ENCODE peak calls at places on chromosomes 3 and 15, in five cellular contexts. One of them, this sample, is unnamed.

GRCh38 chr3:46913644-46914043 is 36.1 kb downstream of the PTH1R start:
- DNase-seq in dorsolateral prefrontal cortex: no peak
- DNase-seq in upper lobe of right lung: peak
- DNase-seq in brain microvascular endothelial cell: peak
- DNase-seq in neuronal stem cell: no peak
- DNase-seq in this sample: peak

GRCh38 chr15:101025116-101025885 is 106.1 kb downstream of the LRRK1 start:
- DNase-seq in neuronal stem cell: no peak
- DNase-seq in upper lobe of right lung: no peak
- DNase-seq in dorsolateral prefrontal cortex: no peak
- DNase-seq in brain microvascular endothelial cell: no peak
- DNase-seq in this sample: no peak

GRCh38 chr3:157499342-157499963 is 3.8 kb downstream of the VEPH1 start:
- DNase-seq in dorsolateral prefrontal cortex: no peak
- DNase-seq in upper lobe of right lung: peak
- DNase-seq in brain microvascular endothelial cell: peak
- DNase-seq in neuronal stem cell: peak
- DNase-seq in this sample: no peak

GRCh38 chr3:127304121-127304744 is 16.4 kb upstream of the PRR20G start:
- DNase-seq in neuronal stem cell: no peak
- DNase-seq in upper lobe of right lung: peak
- DNase-seq in dorsolateral prefrontal cortex: no peak
- DNase-seq in brain microvascular endothelial cell: no peak
- DNase-seq in this sample: no peak

GRCh38 chr15:38528279-38528678 is 36.3 kb downstream of the RASGRP1 start:
- DNase-seq in brain microvascular endothelial cell: peak
- DNase-seq in neuronal stem cell: no peak
- DNase-seq in upper lobe of right lung: no peak
- DNase-seq in dorsolateral prefrontal cortex: no peak
- DNase-seq in this sample: no peak

GRCh38 chr3:72663429-72663828 is 184.8 kb downstream of the SHQ1 start:
- DNase-seq in neuronal stem cell: no peak
- DNase-seq in dorsolateral prefrontal cortex: no peak
- DNase-seq in upper lobe of right lung: no peak
- DNase-seq in brain microvascular endothelial cell: no peak
- DNase-seq in this sample: no peak

GRCh38 chr15:94259863-94260262 is 28.5 kb downstream of the MCTP2 start:
- DNase-seq in dorsolateral prefrontal cortex: no peak
- DNase-seq in neuronal stem cell: no peak
- DNase-seq in brain microvascular endothelial cell: no peak
- DNase-seq in upper lobe of right lung: no peak
- DNase-seq in this sample: no peak

GRCh38 chr3:149879872-149880271 is 66.9 kb downstream of the RNF13 start:
- DNase-seq in upper lobe of right lung: peak
- DNase-seq in brain microvascular endothelial cell: peak
- DNase-seq in neuronal stem cell: peak
- DNase-seq in dorsolateral prefrontal cortex: peak
- DNase-seq in this sample: peak

GRCh38 chr3:73687081-73688004 is 62.6 kb upstream of the PDZRN3 start:
- DNase-seq in neuronal stem cell: no peak
- DNase-seq in brain microvascular endothelial cell: no peak
- DNase-seq in upper lobe of right lung: no peak
- DNase-seq in dorsolateral prefrontal cortex: no peak
- DNase-seq in this sample: no peak

GRCh38 chr15:69497076-69497475 is 44.5 kb downstream of the RPLP1 start:
- DNase-seq in brain microvascular endothelial cell: no peak
- DNase-seq in neuronal stem cell: no peak
- DNase-seq in dorsolateral prefrontal cortex: no peak
- DNase-seq in upper lobe of right lung: no peak
- DNase-seq in this sample: no peak

GRCh38 chr3:148718982-148719862 is 21.5 kb downstream of the AGTR1 start:
- DNase-seq in brain microvascular endothelial cell: no peak
- DNase-seq in upper lobe of right lung: no peak
- DNase-seq in dorsolateral prefrontal cortex: no peak
- DNase-seq in neuronal stem cell: no peak
- DNase-seq in this sample: peak

GRCh38 chr3:13069495-13069894 is 3.7 kb downstream of the IQSEC1 start:
- DNase-seq in dorsolateral prefrontal cortex: no peak
- DNase-seq in brain microvascular endothelial cell: no peak
- DNase-seq in neuronal stem cell: no peak
- DNase-seq in upper lobe of right lung: no peak
- DNase-seq in this sample: no peak

GRCh38 chr15:84400820-84401219 is 165.2 kb downstream of the GOLGA6L4 start:
- DNase-seq in brain microvascular endothelial cell: no peak
- DNase-seq in upper lobe of right lung: peak
- DNase-seq in neuronal stem cell: no peak
- DNase-seq in dorsolateral prefrontal cortex: peak
- DNase-seq in this sample: no peak

GRCh38 chr3:160133757-160134156 is 91.5 kb upstream of the C3orf80 start:
- DNase-seq in brain microvascular endothelial cell: no peak
- DNase-seq in neuronal stem cell: no peak
- DNase-seq in dorsolateral prefrontal cortex: no peak
- DNase-seq in upper lobe of right lung: no peak
- DNase-seq in this sample: no peak

GRCh38 chr3:69250014-69250413 is 127.6 kb upstream of the LMOD3 start:
- DNase-seq in brain microvascular endothelial cell: no peak
- DNase-seq in neuronal stem cell: peak
- DNase-seq in dorsolateral prefrontal cortex: no peak
- DNase-seq in upper lobe of right lung: no peak
- DNase-seq in this sample: peak

GRCh38 chr3:172104471-172105072 is 65.2 kb downstream of the FNDC3B start:
- DNase-seq in brain microvascular endothelial cell: peak
- DNase-seq in upper lobe of right lung: no peak
- DNase-seq in neuronal stem cell: peak
- DNase-seq in dorsolateral prefrontal cortex: no peak
- DNase-seq in this sample: no peak

GRCh38 chr15:75104804-75105557 is 81.6 kb downstream of the PPCDC start:
- DNase-seq in brain microvascular endothelial cell: peak
- DNase-seq in neuronal stem cell: no peak
- DNase-seq in dorsolateral prefrontal cortex: no peak
- DNase-seq in upper lobe of right lung: no peak
- DNase-seq in this sample: peak

GRCh38 chr3:165181556-165181955 is 14.6 kb downstream of the SLITRK3 start:
- DNase-seq in brain microvascular endothelial cell: no peak
- DNase-seq in upper lobe of right lung: no peak
- DNase-seq in dorsolateral prefrontal cortex: no peak
- DNase-seq in neuronal stem cell: no peak
- DNase-seq in this sample: no peak

GRCh38 chr15:94532226-94532625 is 300.9 kb downstream of the MCTP2 start:
- DNase-seq in dorsolateral prefrontal cortex: no peak
- DNase-seq in upper lobe of right lung: no peak
- DNase-seq in brain microvascular endothelial cell: no peak
- DNase-seq in neuronal stem cell: no peak
- DNase-seq in this sample: no peak

GRCh38 chr3:192062186-192062585 is 601.2 kb downstream of the PYDC2 start:
- DNase-seq in neuronal stem cell: no peak
- DNase-seq in dorsolateral prefrontal cortex: no peak
- DNase-seq in brain microvascular endothelial cell: no peak
- DNase-seq in upper lobe of right lung: no peak
- DNase-seq in this sample: no peak

GRCh38 chr3:122691195-122691594 is 10.6 kb downstream of the PARP14 start:
- DNase-seq in neuronal stem cell: no peak
- DNase-seq in brain microvascular endothelial cell: peak
- DNase-seq in upper lobe of right lung: no peak
- DNase-seq in dorsolateral prefrontal cortex: no peak
- DNase-seq in this sample: peak

GRCh38 chr15:76994001-76994400 is 925 bp upstream of the PSTPIP1 start:
- DNase-seq in brain microvascular endothelial cell: no peak
- DNase-seq in upper lobe of right lung: peak
- DNase-seq in neuronal stem cell: no peak
- DNase-seq in dorsolateral prefrontal cortex: no peak
- DNase-seq in this sample: no peak

GRCh38 chr15:90664650-90665287 is 52.4 kb upstream of the BLM start:
- DNase-seq in brain microvascular endothelial cell: peak
- DNase-seq in neuronal stem cell: no peak
- DNase-seq in dorsolateral prefrontal cortex: peak
- DNase-seq in upper lobe of right lung: peak
- DNase-seq in this sample: no peak

GRCh38 chr15:22979069-22979698 is 984 bp downstream of the CYFIP1 start:
- DNase-seq in brain microvascular endothelial cell: peak
- DNase-seq in upper lobe of right lung: peak
- DNase-seq in dorsolateral prefrontal cortex: peak
- DNase-seq in neuronal stem cell: peak
- DNase-seq in this sample: no peak

GRCh38 chr15:77025941-77026411 is 31.1 kb downstream of the PSTPIP1 start:
- DNase-seq in brain microvascular endothelial cell: no peak
- DNase-seq in dorsolateral prefrontal cortex: peak
- DNase-seq in neuronal stem cell: no peak
- DNase-seq in upper lobe of right lung: peak
- DNase-seq in this sample: no peak

GRCh38 chr15:91790826-91791225 is 62.7 kb upstream of the SLCO3A1 start:
- DNase-seq in dorsolateral prefrontal cortex: no peak
- DNase-seq in brain microvascular endothelial cell: no peak
- DNase-seq in upper lobe of right lung: no peak
- DNase-seq in neuronal stem cell: no peak
- DNase-seq in this sample: peak

GRCh38 chr3:174945951-174946350 is 86.8 kb downstream of the NAALADL2 start:
- DNase-seq in dorsolateral prefrontal cortex: no peak
- DNase-seq in brain microvascular endothelial cell: no peak
- DNase-seq in upper lobe of right lung: no peak
- DNase-seq in neuronal stem cell: no peak
- DNase-seq in this sample: no peak

GRCh38 chr15:69914960-69915359 is 182.8 kb downstream of the TLE3 start:
- DNase-seq in dorsolateral prefrontal cortex: no peak
- DNase-seq in neuronal stem cell: no peak
- DNase-seq in upper lobe of right lung: no peak
- DNase-seq in brain microvascular endothelial cell: no peak
- DNase-seq in this sample: no peak

GRCh38 chr15:44728576-44729393 is 7.5 kb upstream of the TRIM69 start:
- DNase-seq in upper lobe of right lung: peak
- DNase-seq in brain microvascular endothelial cell: peak
- DNase-seq in neuronal stem cell: peak
- DNase-seq in dorsolateral prefrontal cortex: peak
- DNase-seq in this sample: peak

GRCh38 chr15:73082719-73083275 is 30.5 kb downstream of the NEO1 start:
- DNase-seq in dorsolateral prefrontal cortex: no peak
- DNase-seq in neuronal stem cell: no peak
- DNase-seq in upper lobe of right lung: no peak
- DNase-seq in brain microvascular endothelial cell: no peak
- DNase-seq in this sample: peak

GRCh38 chr15:72319360-72319984 is 485 bp downstream of the CELF6 start:
- DNase-seq in brain microvascular endothelial cell: peak
- DNase-seq in neuronal stem cell: peak
- DNase-seq in dorsolateral prefrontal cortex: no peak
- DNase-seq in upper lobe of right lung: peak
- DNase-seq in this sample: no peak

GRCh38 chr3:10709110-10709781 is 106.8 kb upstream of the SLC6A11 start:
- DNase-seq in neuronal stem cell: no peak
- DNase-seq in upper lobe of right lung: no peak
- DNase-seq in brain microvascular endothelial cell: no peak
- DNase-seq in dorsolateral prefrontal cortex: no peak
- DNase-seq in this sample: no peak

GRCh38 chr3:10703875-10704274 is 112.2 kb upstream of the SLC6A11 start:
- DNase-seq in upper lobe of right lung: no peak
- DNase-seq in brain microvascular endothelial cell: peak
- DNase-seq in dorsolateral prefrontal cortex: no peak
- DNase-seq in neuronal stem cell: peak
- DNase-seq in this sample: peak

GRCh38 chr3:10707089-10707983 is 108.7 kb upstream of the SLC6A11 start:
- DNase-seq in brain microvascular endothelial cell: no peak
- DNase-seq in upper lobe of right lung: no peak
- DNase-seq in dorsolateral prefrontal cortex: no peak
- DNase-seq in neuronal stem cell: peak
- DNase-seq in this sample: no peak

GRCh38 chr3:10707984-10708868 is 107.8 kb upstream of the SLC6A11 start:
- DNase-seq in brain microvascular endothelial cell: no peak
- DNase-seq in dorsolateral prefrontal cortex: no peak
- DNase-seq in neuronal stem cell: no peak
- DNase-seq in upper lobe of right lung: no peak
- DNase-seq in this sample: no peak

GRCh38 chr3:10706156-10707088 is 109.6 kb upstream of the SLC6A11 start:
- DNase-seq in upper lobe of right lung: no peak
- DNase-seq in dorsolateral prefrontal cortex: peak
- DNase-seq in neuronal stem cell: no peak
- DNase-seq in brain microvascular endothelial cell: no peak
- DNase-seq in this sample: no peak
- H3K4me3 ChIP-seq in upper lobe of right lung: no peak
- H3K4me3 ChIP-seq in dorsolateral prefrontal cortex: peak
- H3K4me3 ChIP-seq in neuronal stem cell: no peak
- H3K4me3 ChIP-seq in brain microvascular endothelial cell: no peak
- H3K4me3 ChIP-seq in this sample: no peak

GRCh38 chr15:58065011-58065444 is 483 bp downstream of the ALDH1A2 start:
- DNase-seq in brain microvascular endothelial cell: no peak
- DNase-seq in dorsolateral prefrontal cortex: no peak
- DNase-seq in neuronal stem cell: peak
- DNase-seq in upper lobe of right lung: peak
- DNase-seq in this sample: no peak
- H3K4me3 ChIP-seq in brain microvascular endothelial cell: no peak
- H3K4me3 ChIP-seq in dorsolateral prefrontal cortex: no peak
- H3K4me3 ChIP-seq in neuronal stem cell: no peak
- H3K4me3 ChIP-seq in upper lobe of right lung: peak
- H3K4me3 ChIP-seq in this sample: no peak

GRCh38 chr15:65777053-65777452 is 15.0 kb downstream of the DENND4A start:
- DNase-seq in neuronal stem cell: no peak
- DNase-seq in brain microvascular endothelial cell: no peak
- DNase-seq in upper lobe of right lung: no peak
- DNase-seq in dorsolateral prefrontal cortex: no peak
- DNase-seq in this sample: no peak
- H3K4me3 ChIP-seq in neuronal stem cell: no peak
- H3K4me3 ChIP-seq in brain microvascular endothelial cell: no peak
- H3K4me3 ChIP-seq in upper lobe of right lung: no peak
- H3K4me3 ChIP-seq in dorsolateral prefrontal cortex: no peak
- H3K4me3 ChIP-seq in this sample: no peak

GRCh38 chr3:58584690-58585004 is 7.5 kb upstream of the FAM107A start:
- DNase-seq in upper lobe of right lung: no peak
- DNase-seq in dorsolateral prefrontal cortex: no peak
- DNase-seq in neuronal stem cell: no peak
- DNase-seq in brain microvascular endothelial cell: no peak
- DNase-seq in this sample: no peak

GRCh38 chr3:58585005-58585786 is 8.0 kb upstream of the FAM107A start:
- DNase-seq in brain microvascular endothelial cell: peak
- DNase-seq in dorsolateral prefrontal cortex: peak
- DNase-seq in neuronal stem cell: peak
- DNase-seq in upper lobe of right lung: peak
- DNase-seq in this sample: no peak

GRCh38 chr3:58588030-58588614 is 10.9 kb upstream of the FAM107A start:
- DNase-seq in dorsolateral prefrontal cortex: no peak
- DNase-seq in upper lobe of right lung: no peak
- DNase-seq in neuronal stem cell: peak
- DNase-seq in brain microvascular endothelial cell: no peak
- DNase-seq in this sample: no peak

GRCh38 chr3:58586776-58587192 is 9.6 kb upstream of the FAM107A start:
- DNase-seq in dorsolateral prefrontal cortex: no peak
- DNase-seq in brain microvascular endothelial cell: no peak
- DNase-seq in neuronal stem cell: no peak
- DNase-seq in upper lobe of right lung: no peak
- DNase-seq in this sample: no peak

DNA sequence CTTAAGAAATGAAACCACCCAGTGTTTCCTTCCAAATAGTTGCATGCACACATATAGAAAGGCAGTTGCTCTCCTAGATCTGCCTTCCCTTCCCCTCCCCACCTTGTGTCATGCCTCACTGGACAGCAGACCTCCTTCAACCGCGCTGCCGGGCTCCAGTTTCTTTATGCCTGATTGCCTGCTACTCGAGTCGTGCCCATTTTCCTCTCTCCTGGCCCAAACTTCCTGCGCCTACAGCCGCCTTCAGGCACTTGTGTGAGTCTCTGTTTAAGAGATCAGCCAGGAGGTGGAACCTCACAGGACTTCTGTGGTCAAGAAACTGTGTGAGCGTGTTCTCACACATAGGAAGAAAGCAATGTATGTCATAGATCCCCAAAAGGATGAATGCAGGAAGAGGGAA is 8.8 kb upstream of the FAM107A start:
- DNase-seq in dorsolateral prefrontal cortex: no peak
- DNase-seq in upper lobe of right lung: no peak
- DNase-seq in brain microvascular endothelial cell: no peak
- DNase-seq in neuronal stem cell: no peak
- DNase-seq in this sample: no peak
- H3K4me3 ChIP-seq in dorsolateral prefrontal cortex: peak
- H3K4me3 ChIP-seq in upper lobe of right lung: peak
- H3K4me3 ChIP-seq in brain microvascular endothelial cell: no peak
- H3K4me3 ChIP-seq in neuronal stem cell: no peak
- H3K4me3 ChIP-seq in this sample: no peak